ENCODE peak calls at places on chromosomes 3 and 15, in four cellular contexts. D is tibial nerve, Y is sigmoid colon, J is GM23338. T is an unnamed sample. For H3K36me3, the result is how much of the 10 kb centered on the place peaks cover.

GRCh38 chr3:123090700-123091585 is 24.1 kb downstream of the PDIA5 start:
- DNase-seq in D (no peak), Y (no peak), J (no peak), T (no peak)

GRCh38 chr3:63960048-63960711 is 48.0 kb upstream of the SCAANT1 start:
- DNase-seq in D (no peak), Y (no peak), J (no peak), T (peak)

GRCh38 chr3:61563614-61564404 is 2.4 kb downstream of the PTPRG start:
- DNase-seq in D (no peak), Y (no peak), J (peak), T (no peak)

GRCh38 chr15:69853572-69853971 is 244.1 kb downstream of the TLE3 start:
- DNase-seq in D (no peak), Y (no peak), J (no peak), T (no peak)

GRCh38 chr15:49044761-49045571 is 1.3 kb downstream of the SECISBP2L start:
- DNase-seq in D (no peak), Y (no peak), J (no peak), T (no peak)

GRCh38 chr15:65476942-65477341 is 40.5 kb downstream of the DPP8 start:
- DNase-seq in D (no peak), Y (no peak), J (no peak), T (peak)

GRCh38 chr3:159763466-159764210 is 225.0 kb upstream of the IL12A start:
- DNase-seq in D (peak), Y (peak), J (peak), T (peak)

GRCh38 chr3:128275316-128276150 is 122.3 kb downstream of the EEFSEC start:
- DNase-seq in D (no peak), Y (no peak), J (no peak), T (no peak)

GRCh38 chr3:132220986-132221385 is 96.2 kb upstream of the ACP3 start:
- DNase-seq in D (no peak), Y (no peak), J (no peak), T (no peak)

GRCh38 chr3:144809381-144809780 is 837.8 kb downstream of the DIPK2A start:
- DNase-seq in D (no peak), Y (no peak), J (no peak), T (no peak)

GRCh38 chr3:160676547-160677303 is at the start of gene ARL14:
- DNase-seq in D (no peak), Y (no peak), J (no peak), T (no peak)

GRCh38 chr15:74176262-74177208 is 3.0 kb downstream of the ISLR start:
- DNase-seq in D (no peak), Y (peak), J (peak), T (no peak)

GRCh38 chr15:74179983-74180688 is 6.6 kb downstream of the ISLR start:
- DNase-seq in D (no peak), Y (peak), J (no peak), T (peak)

GRCh38 chr15:74178326-74179100 is 5.0 kb downstream of the ISLR start:
- DNase-seq in D (no peak), Y (peak), J (no peak), T (no peak)

GRCh38 chr15:74180689-74181602 is 7.4 kb downstream of the ISLR start:
- DNase-seq in D (no peak), Y (peak), J (no peak), T (peak)

GRCh38 chr15:74179101-74179841 is 5.8 kb downstream of the ISLR start:
- DNase-seq in D (peak), Y (peak), J (no peak), T (peak)
- H3K4me3 ChIP-seq in D (no peak), Y (no peak), J (no peak), T (no peak)

DNA sequence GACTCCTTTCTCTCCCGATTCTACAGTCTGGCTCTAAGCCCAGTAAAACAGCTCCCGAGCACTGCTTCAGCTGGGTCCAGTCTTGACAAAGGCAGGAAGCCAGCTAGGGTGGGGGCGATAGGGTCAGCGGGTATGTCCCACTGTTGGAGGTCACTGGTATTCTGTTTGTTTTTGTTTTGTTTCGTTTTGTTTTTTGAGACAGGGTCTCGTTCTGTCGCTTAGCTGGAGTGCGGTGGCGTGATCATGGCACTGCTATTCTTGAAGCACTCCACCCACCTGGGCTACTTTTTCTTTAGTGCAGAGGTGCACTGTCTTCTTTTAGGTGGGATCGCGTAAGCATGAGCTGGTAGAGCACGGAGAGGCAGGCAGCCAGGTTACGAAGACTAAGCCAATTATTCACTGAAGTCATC is 16.3 kb downstream of the GCSAM start:
- DNase-seq in D (no peak), Y (no peak), J (no peak), T (no peak)
- H3K27ac ChIP-seq in D (no peak), Y (no peak), J (no peak), T (no peak)

DNA sequence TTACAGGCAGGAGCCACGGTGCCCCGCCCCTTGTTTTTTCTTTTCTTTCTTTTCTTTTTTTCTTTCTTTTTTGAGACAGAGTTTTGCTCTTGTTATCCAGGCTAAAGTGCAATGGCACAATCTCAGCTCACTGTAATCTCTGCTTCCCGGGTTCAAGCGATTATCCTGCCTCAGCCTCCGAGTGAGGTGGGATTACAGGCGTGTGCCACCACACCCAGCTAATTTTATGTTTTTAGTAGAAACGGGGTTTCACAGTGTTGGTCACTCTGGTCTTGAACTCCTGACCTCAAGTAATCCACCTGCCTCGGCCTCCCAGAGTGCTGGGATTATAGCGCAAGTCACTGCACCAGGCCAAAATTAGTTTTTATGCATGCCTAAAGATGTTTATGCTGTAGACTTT is 2.5 kb downstream of the RPL35A start:
- DNase-seq in D (no peak), Y (no peak), J (no peak), T (no peak)
- H3K36me3 ChIP-seq in D (under half), Y (under half), J (half or more), T (half or more)

DNA sequence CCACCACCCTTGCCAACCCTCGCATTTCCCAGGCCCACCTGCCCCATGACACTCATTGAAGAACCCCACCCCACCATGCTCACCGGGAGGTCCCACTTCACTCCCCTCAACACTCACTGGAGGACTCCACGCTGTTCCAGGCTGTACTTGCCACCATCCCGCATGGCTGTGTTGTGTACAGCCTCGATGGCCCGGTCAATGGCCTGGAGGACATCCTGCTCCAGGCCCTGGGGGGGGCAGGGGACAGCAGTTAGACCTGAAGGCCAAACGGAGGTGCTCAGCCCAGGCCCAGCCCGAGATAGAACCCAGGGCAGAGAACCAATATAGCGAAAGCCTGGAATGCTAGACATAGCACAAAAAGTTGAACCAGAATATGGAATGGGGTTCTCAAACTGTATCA is 2.9 kb downstream of the NCKIPSD start:
- DNase-seq in D (no peak), Y (no peak), J (no peak), T (no peak)
- H3K4me3 ChIP-seq in D (no peak), Y (no peak), J (no peak), T (no peak)

DNA sequence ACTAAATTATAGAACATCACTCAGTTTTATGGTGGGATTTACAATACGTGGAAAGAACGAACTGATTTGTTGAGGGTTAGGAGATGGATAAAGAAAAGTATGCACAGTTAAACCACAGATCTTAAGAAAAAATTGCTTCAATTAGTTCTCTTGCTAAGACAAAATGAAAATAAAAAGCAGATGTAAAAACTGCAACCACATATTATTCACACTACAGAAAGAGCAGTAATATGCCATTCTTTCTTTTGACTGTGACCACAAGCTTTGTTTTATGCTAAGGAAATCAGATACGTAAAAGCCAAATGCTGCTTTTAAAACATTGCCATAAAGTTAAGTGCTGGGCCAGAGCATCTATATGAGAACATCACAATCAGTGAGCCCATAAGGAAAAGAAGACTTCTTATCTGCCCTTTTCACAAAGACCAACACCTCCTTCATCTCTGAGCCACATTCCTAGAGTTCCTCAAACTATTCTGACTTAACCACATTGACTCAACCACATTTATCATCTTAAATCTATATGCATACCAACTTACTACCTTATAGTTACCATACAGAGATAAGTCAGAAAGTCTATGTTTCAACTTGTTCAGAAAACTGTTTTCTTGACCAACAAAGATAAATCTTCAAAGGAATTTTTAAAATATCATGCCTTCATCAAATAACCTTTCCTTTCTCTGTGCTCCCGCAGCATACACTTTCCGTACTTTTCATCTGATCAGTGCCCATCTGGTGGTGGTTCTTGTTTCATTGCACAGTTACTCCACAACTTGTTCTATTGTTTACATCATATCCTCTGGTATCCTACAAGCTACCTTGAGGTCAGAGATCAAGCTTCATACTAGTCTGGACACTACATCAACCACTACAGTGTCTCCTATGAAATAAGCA is 61.7 kb downstream of the FSIP1 start:
- DNase-seq in D (no peak), Y (no peak), J (no peak), T (no peak)
- H3K27ac ChIP-seq in D (no peak), Y (no peak), J (no peak), T (no peak)

DNA sequence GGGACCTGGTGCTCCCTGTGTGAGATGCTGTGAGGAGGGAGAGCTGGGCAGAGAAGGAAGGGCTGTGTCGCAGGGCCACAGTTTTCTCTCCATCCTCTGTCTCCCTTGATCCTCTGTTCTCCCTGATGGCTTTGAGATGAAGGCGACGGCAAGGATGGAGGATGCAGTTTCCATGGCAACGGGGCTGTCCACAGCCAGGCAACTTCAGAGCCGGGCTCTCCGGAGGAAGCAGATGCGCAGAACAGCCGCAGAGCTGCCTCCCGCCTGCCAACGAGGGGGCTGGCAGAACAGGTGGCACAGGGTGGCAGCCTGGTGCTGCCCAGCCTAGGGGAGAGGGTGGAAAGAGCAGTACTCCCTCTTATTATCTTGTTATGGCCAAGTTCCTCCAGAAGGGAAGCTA is 9.9 kb upstream of the GRM2 start:
- DNase-seq in D (no peak), Y (no peak), J (no peak), T (no peak)
- H3K36me3 ChIP-seq in D (under half), Y (under half), J (under half), T (half or more)

GRCh38 chr3:149968216-149968615 is 2.5 kb downstream of the PFN2 start:
- DNase-seq in D (no peak), Y (no peak), J (peak), T (no peak)

GRCh38 chr3:149970716-149971402 is at the start of gene PFN2:
- DNase-seq in D (peak), Y (peak), J (no peak), T (peak)

GRCh38 chr3:149969945-149970715 is 565 bp downstream of the PFN2 start:
- DNase-seq in D (peak), Y (peak), J (peak), T (peak)

GRCh38 chr3:149967067-149967685 is 3.5 kb downstream of the PFN2 start:
- DNase-seq in D (no peak), Y (no peak), J (peak), T (no peak)

DNA sequence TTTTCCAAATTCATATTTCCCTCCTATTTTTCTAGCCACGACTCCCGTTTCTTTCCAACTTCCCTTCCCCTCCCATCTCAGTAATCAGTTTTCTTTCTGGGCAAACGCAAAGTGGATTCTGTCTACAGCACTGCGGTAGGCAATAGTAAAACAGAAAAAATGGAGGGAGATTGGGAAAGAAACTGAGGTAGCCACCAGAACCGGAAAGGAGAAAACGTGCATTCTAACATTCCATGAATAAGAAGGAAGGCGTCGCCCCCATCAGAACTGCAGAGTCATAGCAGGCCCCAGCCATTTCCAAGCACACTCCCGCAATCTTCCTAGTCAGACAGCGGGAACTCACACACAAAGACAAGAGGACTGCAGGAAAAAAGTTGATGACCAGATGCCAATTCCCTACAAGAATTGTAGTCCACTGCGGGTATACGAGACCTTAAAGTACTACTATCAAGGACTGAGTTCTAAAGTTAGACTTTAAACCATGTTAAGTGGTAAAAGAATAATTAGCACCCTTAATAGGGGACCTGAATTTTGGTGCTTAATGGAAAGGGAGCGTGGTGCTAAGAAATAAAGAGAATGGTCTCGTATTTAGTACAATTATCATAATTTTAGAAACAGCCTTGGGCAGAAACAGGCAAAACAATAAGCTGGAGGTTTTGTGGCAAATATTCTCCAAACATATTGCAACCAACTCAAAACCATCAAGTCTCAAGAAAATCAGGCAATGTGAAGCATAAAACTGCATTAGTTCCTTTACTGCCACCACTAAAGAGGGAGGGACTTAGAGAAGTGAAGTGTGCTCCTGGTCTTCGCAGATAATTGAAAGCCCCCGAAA is 1.4 kb downstream of the PFN2 start:
- DNase-seq in D (peak), Y (peak), J (peak), T (peak)
- H3K4me3 ChIP-seq in D (peak), Y (peak), J (peak), T (peak)

GRCh38 chr15:63501256-63502089 is 2.9 kb upstream of the USP3 start:
- DNase-seq in D (peak), Y (peak), J (peak), T (peak)
- H3K27ac ChIP-seq in D (peak), Y (peak), J (no peak), T (peak)

T was measured in psoas muscle.